ENCODE peak calls at places on chromosomes 13 and 19, in six cellular contexts. U is IMR-90, Q is H1, P is neuronal stem cell, E is mesendoderm, L is mesenchymal stem cell. O is an unnamed sample.

GRCh38 chr13:27086599-27087265 is 84.9 kb downstream of the USP12 start:
- DNase-seq in L (peak; percentile 23), P (no peak), U (peak; percentile 40), E (no peak), Q (no peak), O (no peak)

GRCh38 chr19:55368701-55369563 is 1.3 kb downstream of the IL11 start:
- DNase-seq in U (peak; percentile 49), L (peak; percentile 57), E (peak; percentile 65), Q (no peak), P (no peak), O (peak; percentile 55)

GRCh38 chr13:93216122-93216521 is 10.5 kb upstream of the GPC6 start:
- DNase-seq in E (peak; percentile 99), U (no peak), L (no peak), P (no peak), Q (no peak), O (no peak)

GRCh38 chr19:33447336-33448158 is 74.0 kb downstream of the CEBPG start:
- DNase-seq in E (no peak), P (no peak), Q (no peak), L (no peak), U (no peak), O (no peak)

GRCh38 chr13:54945978-54946377 is 1917.4 kb downstream of the OLFM4 start:
- DNase-seq in P (no peak), L (no peak), U (no peak), E (no peak), Q (no peak), O (no peak)

GRCh38 chr13:50735071-50735470 is 108.4 kb downstream of the DLEU7 start:
- DNase-seq in E (no peak), U (no peak), Q (no peak), P (no peak), L (no peak), O (no peak)

GRCh38 chr13:60265566-60265965 is 101.8 kb upstream of the DIAPH3 start:
- DNase-seq in Q (no peak), P (no peak), L (no peak), U (no peak), E (no peak), O (no peak)

GRCh38 chr19:40144151-40144550 is 47.1 kb upstream of the MAP3K10 start:
- DNase-seq in P (no peak), E (no peak), Q (no peak), U (no peak), L (no peak), O (no peak)

GRCh38 chr13:73056054-73056962 is 2.5 kb upstream of the KLF5 start:
- DNase-seq in P (no peak), Q (no peak), U (peak; percentile 84), L (peak; percentile 64), E (no peak), O (no peak)

GRCh38 chr13:97471721-97472120 is 37.8 kb downstream of the RAP2A start:
- DNase-seq in P (no peak), L (peak; percentile 71), Q (no peak), U (peak; percentile 4), E (no peak), O (no peak)

GRCh38 chr13:25421602-25422001 is 49.8 kb downstream of the ATP8A2 start:
- DNase-seq in U (no peak), L (no peak), P (no peak), Q (no peak), E (no peak), O (no peak)

GRCh38 chr19:45305421-45305820 is 17.3 kb downstream of the CKM start:
- DNase-seq in E (peak; percentile 61), P (no peak), U (no peak), L (peak; percentile 30), Q (no peak), O (no peak)

GRCh38 chr13:50126378-50127016 is 111.3 kb downstream of the KCNRG start:
- DNase-seq in Q (no peak), U (peak; percentile 58), P (peak; percentile 32), E (peak; percentile 66), L (peak; percentile 87), O (peak; percentile 21)

GRCh38 chr19:45450042-45450380 is 17.8 kb upstream of the FOSB start:
- DNase-seq in Q (no peak), P (no peak), E (no peak), L (peak; percentile 37), U (no peak), O (no peak)

GRCh38 chr19:19742773-19743172 is 9.9 kb upstream of the ZNF14 start:
- DNase-seq in L (no peak), Q (no peak), U (no peak), P (no peak), E (no peak), O (no peak)

GRCh38 chr13:99572921-99573320 is 71.6 kb downstream of the TM9SF2 start:
- DNase-seq in P (no peak), U (no peak), E (no peak), Q (no peak), L (no peak), O (no peak)

GRCh38 chr13:50677687-50678463 is 165.6 kb downstream of the DLEU7 start:
- DNase-seq in L (no peak), P (no peak), E (no peak), U (peak; percentile 11), Q (no peak), O (no peak)

GRCh38 chr13:51502206-51502651 is 49.4 kb upstream of the INTS6 start:
- DNase-seq in L (peak; percentile 28), U (peak; percentile 59), P (no peak), Q (no peak), E (no peak), O (no peak)

GRCh38 chr19:41223431-41224234 is 4.6 kb downstream of the AXL start:
- DNase-seq in P (peak; percentile 80), L (peak; percentile 87), Q (peak; percentile 67), E (peak; percentile 96), U (peak; percentile 96), O (no peak)

GRCh38 chr13:32284927-32285632 is 30.1 kb downstream of the ZAR1L start:
- DNase-seq in P (peak; percentile 11), Q (no peak), L (no peak), E (peak; percentile 9), U (peak; percentile 82), O (no peak)

GRCh38 chr19:14775855-14776254 is 2.5 kb downstream of the ADGRE2 start:
- DNase-seq in P (no peak), L (no peak), U (no peak), E (no peak), Q (peak; percentile 60), O (no peak)

GRCh38 chr19:4705413-4706131 is 18.1 kb downstream of the DPP9 start:
- DNase-seq in P (no peak), Q (no peak), L (no peak), U (no peak), E (no peak), O (no peak)

GRCh38 chr19:29545866-29546582 is 20.2 kb downstream of the VSTM2B start:
- DNase-seq in Q (no peak), P (no peak), E (no peak), L (no peak), U (no peak), O (no peak)

DNA sequence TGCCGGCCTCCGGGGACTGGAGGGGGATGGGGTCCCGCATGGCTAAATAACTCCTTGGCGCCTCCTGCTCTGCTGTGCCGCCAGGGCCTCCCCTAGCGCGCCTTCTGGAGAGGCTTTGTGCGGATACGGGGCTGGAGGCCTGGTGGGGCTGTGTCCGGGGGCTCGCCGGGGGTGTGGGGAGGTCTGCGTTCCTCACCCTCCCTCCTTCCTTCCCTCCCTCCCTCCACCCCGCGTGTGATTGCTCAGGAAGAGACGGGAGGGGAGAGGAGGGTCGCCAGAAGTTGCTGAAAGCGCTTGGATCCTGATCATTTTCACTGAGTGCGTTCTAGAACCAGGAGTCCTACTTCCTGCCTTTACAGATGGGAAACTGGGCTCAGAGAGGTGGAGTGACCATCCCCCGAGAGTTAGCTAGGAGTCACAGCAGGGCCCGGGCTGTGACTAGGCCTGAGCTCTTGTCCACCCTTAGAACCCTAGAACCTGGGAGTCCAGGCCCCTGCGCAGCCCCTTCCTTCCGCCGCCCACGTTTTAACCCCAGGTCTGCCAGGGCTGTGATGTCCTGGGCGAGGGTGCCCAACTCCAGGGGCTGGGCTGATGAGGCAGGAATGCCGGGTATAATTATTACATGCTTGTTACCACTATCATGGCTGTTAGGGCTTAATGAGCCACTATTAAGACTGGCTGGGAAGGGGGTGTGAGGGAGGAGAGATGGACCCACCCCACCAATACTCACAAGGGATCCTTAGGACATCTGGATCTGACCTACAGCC is 782 bp upstream of the JUND start:
- DNase-seq in U (no peak), L (no peak), P (no peak), Q (no peak), E (peak; percentile 96), O (no peak)
- H3K4ac ChIP-seq in U (peak overlapping the region; percentile 97), L (peak overlapping the region; percentile 69), P (peak overlapping the region; percentile 89), Q (peak overlapping the region; percentile 22), E (peak overlapping the region; percentile 92), O (peak overlapping the region; percentile 87)

GRCh38 chr13:76884167-76884566 is 2.0 kb downstream of the KCTD12 start:
- DNase-seq in U (no peak), P (no peak), Q (no peak), L (peak; percentile 59), E (peak; percentile 70), O (peak; percentile 45)
- H3K4ac ChIP-seq in U (no peak overlapping the region), P (no peak overlapping the region), Q (no peak overlapping the region), L (no peak overlapping the region), E (no peak overlapping the region), O (peak overlapping the region; percentile 4)

GRCh38 chr19:8208119-8208709 is 956 bp upstream of the CERS4 start:
- DNase-seq in L (no peak), P (no peak), E (peak; percentile 68), Q (peak; percentile 63), U (no peak), O (no peak)

GRCh38 chr19:8209965-8210659 is 942 bp downstream of the CERS4 start:
- DNase-seq in U (no peak), P (no peak), E (no peak), Q (no peak), L (no peak), O (no peak)

GRCh38 chr19:8209111-8209964 is at the start of gene CERS4:
- DNase-seq in U (peak; percentile 20), L (peak; percentile 54), Q (peak; percentile 92), E (peak; percentile 95), P (peak; percentile 82), O (no peak)

GRCh38 chr19:8210660-8211101 is 1.5 kb downstream of the CERS4 start:
- DNase-seq in E (no peak), L (no peak), P (no peak), Q (no peak), U (no peak), O (no peak)

DNA sequence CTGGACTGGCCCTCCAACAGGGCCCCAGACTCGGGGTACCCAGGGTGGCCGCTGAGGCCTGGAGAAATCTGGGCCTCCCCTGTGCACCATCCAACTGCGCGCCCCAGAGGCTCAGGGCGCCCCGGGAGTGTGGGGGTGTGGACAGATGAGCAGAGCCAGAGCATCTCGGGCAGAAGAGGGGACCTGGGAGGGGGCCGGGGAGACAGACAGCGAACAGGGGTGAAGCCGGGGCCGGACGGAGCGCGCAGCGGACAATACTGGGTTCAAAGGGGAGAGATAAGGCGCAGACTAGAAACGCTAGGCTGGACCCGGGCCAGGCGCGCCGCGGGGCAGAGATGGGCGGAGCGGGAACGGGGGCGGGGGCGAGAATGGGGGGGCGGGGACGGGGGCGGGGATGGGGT is 460 bp upstream of the CERS4 start:
- DNase-seq in U (no peak), P (peak; percentile 47), E (no peak), L (no peak), Q (no peak), O (no peak)
- H3K4ac ChIP-seq in U (no peak overlapping the region), P (peak overlapping the region; percentile 87), E (peak overlapping the region; percentile 100), L (peak overlapping the region; percentile 59), Q (peak overlapping the region; percentile 94), O (no peak overlapping the region)

DNA sequence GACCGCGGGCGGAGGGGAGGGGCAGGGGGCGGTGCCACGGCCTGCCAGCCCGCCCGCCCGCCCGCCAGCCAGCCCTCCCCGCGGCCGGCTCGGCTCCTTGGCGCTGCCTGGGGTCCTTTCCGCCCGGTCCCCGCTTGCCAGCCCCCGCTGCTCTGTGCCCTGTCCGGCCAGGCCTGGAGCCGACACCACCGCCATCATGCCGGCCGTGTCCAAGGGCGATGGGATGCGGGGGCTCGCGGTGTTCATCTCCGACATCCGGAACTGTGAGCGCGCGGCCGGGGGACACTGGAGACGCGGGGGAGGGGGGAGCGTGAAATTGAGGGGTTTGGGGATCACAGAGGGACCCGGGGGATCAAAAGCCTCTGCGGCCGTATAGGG is at the start of gene AP2A1:
- DNase-seq in L (no peak), Q (no peak), P (no peak), E (no peak), U (no peak), O (no peak)
- H3K4ac ChIP-seq in L (peak within 1 kb of the TSS; percentile 35), Q (peak within 1 kb of the TSS; percentile 91), P (no peak within 1 kb of the TSS), E (peak within 1 kb of the TSS; percentile 97), U (peak within 1 kb of the TSS; percentile 93), O (peak within 1 kb of the TSS; percentile 80)

O was measured in trophoblast cell.